ENCODE peak calls at places on chromosomes 11 and 22, in six cellular contexts. One of them, this sample, is unnamed.

GRCh38 chr11:63839508-63840355 is 822 bp downstream of the MARK2 start:
- DNase-seq in LHCN-M2: no peak
- DNase-seq in thyroid gland: peak; percentile 47
- DNase-seq in ovary: no peak
- DNase-seq in activated CD4-positive, alpha-beta T cell treated with anti-CD3 and anti-CD28 coated beads, Interleukin-2, amount 50 U/mL, for 1 hour: peak; percentile 15
- DNase-seq in iPS DF 6.9: no peak
- DNase-seq in this sample: no peak

GRCh38 chr11:47928426-47928825 is 51.9 kb upstream of the PTPRJ start:
- DNase-seq in activated CD4-positive, alpha-beta T cell treated with anti-CD3 and anti-CD28 coated beads, Interleukin-2, amount 50 U/mL, for 1 hour: no peak
- DNase-seq in iPS DF 6.9: no peak
- DNase-seq in LHCN-M2: no peak
- DNase-seq in ovary: no peak
- DNase-seq in thyroid gland: no peak
- DNase-seq in this sample: no peak

GRCh38 chr11:134372961-134373360 is 39.1 kb downstream of the B3GAT1 start:
- DNase-seq in activated CD4-positive, alpha-beta T cell treated with anti-CD3 and anti-CD28 coated beads, Interleukin-2, amount 50 U/mL, for 1 hour: no peak
- DNase-seq in LHCN-M2: no peak
- DNase-seq in thyroid gland: no peak
- DNase-seq in iPS DF 6.9: no peak
- DNase-seq in ovary: no peak
- DNase-seq in this sample: peak; percentile 70

GRCh38 chr11:94281321-94281720 is 23.1 kb upstream of the IZUMO1R start:
- DNase-seq in thyroid gland: no peak
- DNase-seq in activated CD4-positive, alpha-beta T cell treated with anti-CD3 and anti-CD28 coated beads, Interleukin-2, amount 50 U/mL, for 1 hour: no peak
- DNase-seq in LHCN-M2: no peak
- DNase-seq in ovary: no peak
- DNase-seq in iPS DF 6.9: no peak
- DNase-seq in this sample: no peak

GRCh38 chr11:121654506-121655480 is 202.0 kb upstream of the SORL1-AS1 start:
- DNase-seq in activated CD4-positive, alpha-beta T cell treated with anti-CD3 and anti-CD28 coated beads, Interleukin-2, amount 50 U/mL, for 1 hour: no peak
- DNase-seq in ovary: no peak
- DNase-seq in iPS DF 6.9: no peak
- DNase-seq in LHCN-M2: no peak
- DNase-seq in thyroid gland: no peak
- DNase-seq in this sample: no peak

GRCh38 chr11:126544311-126545056 is 189.0 kb downstream of the ST3GAL4 start:
- DNase-seq in thyroid gland: no peak
- DNase-seq in activated CD4-positive, alpha-beta T cell treated with anti-CD3 and anti-CD28 coated beads, Interleukin-2, amount 50 U/mL, for 1 hour: no peak
- DNase-seq in ovary: no peak
- DNase-seq in LHCN-M2: peak; percentile 24
- DNase-seq in iPS DF 6.9: no peak
- DNase-seq in this sample: no peak

GRCh38 chr11:110968348-110969062 is 256.3 kb upstream of the ARHGAP20 start:
- DNase-seq in LHCN-M2: peak; percentile 75
- DNase-seq in activated CD4-positive, alpha-beta T cell treated with anti-CD3 and anti-CD28 coated beads, Interleukin-2, amount 50 U/mL, for 1 hour: no peak
- DNase-seq in iPS DF 6.9: no peak
- DNase-seq in ovary: no peak
- DNase-seq in thyroid gland: no peak
- DNase-seq in this sample: no peak

GRCh38 chr22:22590136-22590891 is 31.2 kb upstream of the PRAME start:
- DNase-seq in activated CD4-positive, alpha-beta T cell treated with anti-CD3 and anti-CD28 coated beads, Interleukin-2, amount 50 U/mL, for 1 hour: no peak
- DNase-seq in ovary: no peak
- DNase-seq in LHCN-M2: no peak
- DNase-seq in iPS DF 6.9: no peak
- DNase-seq in thyroid gland: no peak
- DNase-seq in this sample: no peak

GRCh38 chr11:28461338-28461737 is 353.1 kb downstream of the METTL15 start:
- DNase-seq in thyroid gland: no peak
- DNase-seq in activated CD4-positive, alpha-beta T cell treated with anti-CD3 and anti-CD28 coated beads, Interleukin-2, amount 50 U/mL, for 1 hour: no peak
- DNase-seq in iPS DF 6.9: no peak
- DNase-seq in ovary: no peak
- DNase-seq in LHCN-M2: peak; percentile 20
- DNase-seq in this sample: no peak

GRCh38 chr11:84645988-84646689 is 981.0 kb downstream of the DLG2 start:
- DNase-seq in ovary: no peak
- DNase-seq in LHCN-M2: no peak
- DNase-seq in activated CD4-positive, alpha-beta T cell treated with anti-CD3 and anti-CD28 coated beads, Interleukin-2, amount 50 U/mL, for 1 hour: no peak
- DNase-seq in thyroid gland: no peak
- DNase-seq in iPS DF 6.9: no peak
- DNase-seq in this sample: no peak

GRCh38 chr11:19844806-19845205 is 132.2 kb downstream of the NAV2 start:
- DNase-seq in ovary: no peak
- DNase-seq in iPS DF 6.9: no peak
- DNase-seq in LHCN-M2: no peak
- DNase-seq in activated CD4-positive, alpha-beta T cell treated with anti-CD3 and anti-CD28 coated beads, Interleukin-2, amount 50 U/mL, for 1 hour: no peak
- DNase-seq in thyroid gland: no peak
- DNase-seq in this sample: no peak

GRCh38 chr22:25818541-25818940 is 76.6 kb downstream of the MYO18B start:
- DNase-seq in thyroid gland: no peak
- DNase-seq in activated CD4-positive, alpha-beta T cell treated with anti-CD3 and anti-CD28 coated beads, Interleukin-2, amount 50 U/mL, for 1 hour: no peak
- DNase-seq in ovary: no peak
- DNase-seq in LHCN-M2: no peak
- DNase-seq in iPS DF 6.9: no peak
- DNase-seq in this sample: no peak

GRCh38 chr22:39207141-39208012 is 37.4 kb downstream of the PDGFB start:
- DNase-seq in ovary: no peak
- DNase-seq in activated CD4-positive, alpha-beta T cell treated with anti-CD3 and anti-CD28 coated beads, Interleukin-2, amount 50 U/mL, for 1 hour: no peak
- DNase-seq in LHCN-M2: peak; percentile 94
- DNase-seq in thyroid gland: no peak
- DNase-seq in iPS DF 6.9: no peak
- DNase-seq in this sample: peak; percentile 77

GRCh38 chr11:75028321-75029097 is 39.8 kb downstream of the NEU3 start:
- DNase-seq in iPS DF 6.9: no peak
- DNase-seq in activated CD4-positive, alpha-beta T cell treated with anti-CD3 and anti-CD28 coated beads, Interleukin-2, amount 50 U/mL, for 1 hour: no peak
- DNase-seq in thyroid gland: no peak
- DNase-seq in LHCN-M2: no peak
- DNase-seq in ovary: no peak
- DNase-seq in this sample: no peak

GRCh38 chr22:37431366-37431765 is 4.1 kb upstream of the ELFN2 start:
- DNase-seq in thyroid gland: no peak
- DNase-seq in LHCN-M2: no peak
- DNase-seq in activated CD4-positive, alpha-beta T cell treated with anti-CD3 and anti-CD28 coated beads, Interleukin-2, amount 50 U/mL, for 1 hour: no peak
- DNase-seq in iPS DF 6.9: no peak
- DNase-seq in ovary: no peak
- DNase-seq in this sample: no peak

GRCh38 chr22:17772963-17773605 is 1.2 kb downstream of the BID start:
- DNase-seq in activated CD4-positive, alpha-beta T cell treated with anti-CD3 and anti-CD28 coated beads, Interleukin-2, amount 50 U/mL, for 1 hour: no peak
- DNase-seq in iPS DF 6.9: no peak
- DNase-seq in LHCN-M2: no peak
- DNase-seq in ovary: no peak
- DNase-seq in thyroid gland: no peak
- DNase-seq in this sample: no peak

GRCh38 chr11:126834149-126834548 is 166.4 kb downstream of the KIRREL3 start:
- DNase-seq in ovary: no peak
- DNase-seq in iPS DF 6.9: no peak
- DNase-seq in LHCN-M2: peak; percentile 77
- DNase-seq in activated CD4-positive, alpha-beta T cell treated with anti-CD3 and anti-CD28 coated beads, Interleukin-2, amount 50 U/mL, for 1 hour: no peak
- DNase-seq in thyroid gland: no peak
- DNase-seq in this sample: no peak

GRCh38 chr11:15638386-15638787 is 523.7 kb downstream of the INSC start:
- DNase-seq in LHCN-M2: no peak
- DNase-seq in ovary: no peak
- DNase-seq in thyroid gland: no peak
- DNase-seq in activated CD4-positive, alpha-beta T cell treated with anti-CD3 and anti-CD28 coated beads, Interleukin-2, amount 50 U/mL, for 1 hour: no peak
- DNase-seq in iPS DF 6.9: no peak
- DNase-seq in this sample: no peak